ENCODE peak calls at places on chromosome 20, in seven cellular contexts. One of them, this sample, is unnamed.

GRCh38 chr20:21781446-21782075 is 76.1 kb downstream of the PAX1 start:
- DNase-seq in PC-9: no peak
- DNase-seq in T-cell: no peak
- DNase-seq in activated CD4-positive, alpha-beta T cell treated with anti-CD3 and anti-CD28 coated beads for 48 hours: no peak
- DNase-seq in SHP77 treated with DMSO at 0.1 percent for 48 hours: peak; percentile 85
- DNase-seq in HTR-8/SVneo: no peak
- DNase-seq in brain microvascular endothelial cell: no peak
- DNase-seq in this sample: no peak

GRCh38 chr20:57990396-57990987 is 238.0 kb downstream of the ANKRD60 start:
- DNase-seq in activated CD4-positive, alpha-beta T cell treated with anti-CD3 and anti-CD28 coated beads for 48 hours: no peak
- DNase-seq in HTR-8/SVneo: peak; percentile 71
- DNase-seq in SHP77 treated with DMSO at 0.1 percent for 48 hours: no peak
- DNase-seq in T-cell: no peak
- DNase-seq in brain microvascular endothelial cell: no peak
- DNase-seq in PC-9: no peak
- DNase-seq in this sample: peak; percentile 5

GRCh38 chr20:11799131-11799800 is 118.4 kb upstream of the BTBD3 start:
- DNase-seq in T-cell: no peak
- DNase-seq in HTR-8/SVneo: no peak
- DNase-seq in PC-9: peak; percentile 48
- DNase-seq in SHP77 treated with DMSO at 0.1 percent for 48 hours: no peak
- DNase-seq in brain microvascular endothelial cell: no peak
- DNase-seq in activated CD4-positive, alpha-beta T cell treated with anti-CD3 and anti-CD28 coated beads for 48 hours: no peak
- DNase-seq in this sample: no peak

GRCh38 chr20:20551409-20551808 is 161.0 kb downstream of the RALGAPA2 start:
- DNase-seq in PC-9: no peak
- DNase-seq in SHP77 treated with DMSO at 0.1 percent for 48 hours: peak; percentile 32
- DNase-seq in HTR-8/SVneo: no peak
- DNase-seq in T-cell: no peak
- DNase-seq in brain microvascular endothelial cell: no peak
- DNase-seq in activated CD4-positive, alpha-beta T cell treated with anti-CD3 and anti-CD28 coated beads for 48 hours: no peak
- DNase-seq in this sample: no peak

GRCh38 chr20:58084566-58084965 is 143.9 kb downstream of the ANKRD60 start:
- DNase-seq in activated CD4-positive, alpha-beta T cell treated with anti-CD3 and anti-CD28 coated beads for 48 hours: no peak
- DNase-seq in HTR-8/SVneo: no peak
- DNase-seq in PC-9: no peak
- DNase-seq in brain microvascular endothelial cell: no peak
- DNase-seq in SHP77 treated with DMSO at 0.1 percent for 48 hours: no peak
- DNase-seq in T-cell: no peak
- DNase-seq in this sample: no peak

GRCh38 chr20:63856111-63856511 is 5.2 kb upstream of the ABHD16B start:
- DNase-seq in T-cell: no peak
- DNase-seq in brain microvascular endothelial cell: no peak
- DNase-seq in HTR-8/SVneo: no peak
- DNase-seq in PC-9: no peak
- DNase-seq in SHP77 treated with DMSO at 0.1 percent for 48 hours: no peak
- DNase-seq in activated CD4-positive, alpha-beta T cell treated with anti-CD3 and anti-CD28 coated beads for 48 hours: no peak
- DNase-seq in this sample: no peak

GRCh38 chr20:25025091-25025861 is 32.7 kb downstream of the ACSS1 start:
- DNase-seq in activated CD4-positive, alpha-beta T cell treated with anti-CD3 and anti-CD28 coated beads for 48 hours: no peak
- DNase-seq in T-cell: no peak
- DNase-seq in SHP77 treated with DMSO at 0.1 percent for 48 hours: no peak
- DNase-seq in brain microvascular endothelial cell: no peak
- DNase-seq in PC-9: no peak
- DNase-seq in HTR-8/SVneo: no peak
- DNase-seq in this sample: no peak

GRCh38 chr20:50730765-50731054 is 670 bp upstream of the PARD6B start:
- DNase-seq in brain microvascular endothelial cell: no peak
- DNase-seq in SHP77 treated with DMSO at 0.1 percent for 48 hours: no peak
- DNase-seq in T-cell: no peak
- DNase-seq in HTR-8/SVneo: no peak
- DNase-seq in PC-9: no peak
- DNase-seq in activated CD4-positive, alpha-beta T cell treated with anti-CD3 and anti-CD28 coated beads for 48 hours: no peak
- DNase-seq in this sample: no peak

GRCh38 chr20:48826064-48826463 is 1.7 kb downstream of the PREX1 start:
- DNase-seq in SHP77 treated with DMSO at 0.1 percent for 48 hours: no peak
- DNase-seq in T-cell: no peak
- DNase-seq in activated CD4-positive, alpha-beta T cell treated with anti-CD3 and anti-CD28 coated beads for 48 hours: no peak
- DNase-seq in brain microvascular endothelial cell: no peak
- DNase-seq in PC-9: no peak
- DNase-seq in HTR-8/SVneo: no peak
- DNase-seq in this sample: no peak

GRCh38 chr20:7180261-7181045 is 413.0 kb downstream of the BMP2 start:
- DNase-seq in SHP77 treated with DMSO at 0.1 percent for 48 hours: no peak
- DNase-seq in brain microvascular endothelial cell: no peak
- DNase-seq in T-cell: no peak
- DNase-seq in HTR-8/SVneo: no peak
- DNase-seq in PC-9: no peak
- DNase-seq in activated CD4-positive, alpha-beta T cell treated with anti-CD3 and anti-CD28 coated beads for 48 hours: no peak
- DNase-seq in this sample: peak; percentile 22

GRCh38 chr20:35395728-35396127 is 16.0 kb downstream of the UQCC1 start:
- DNase-seq in PC-9: no peak
- DNase-seq in SHP77 treated with DMSO at 0.1 percent for 48 hours: no peak
- DNase-seq in HTR-8/SVneo: no peak
- DNase-seq in brain microvascular endothelial cell: peak; percentile 79
- DNase-seq in activated CD4-positive, alpha-beta T cell treated with anti-CD3 and anti-CD28 coated beads for 48 hours: no peak
- DNase-seq in T-cell: no peak
- DNase-seq in this sample: peak; percentile 84

GRCh38 chr20:11378252-11378651 is 539.4 kb upstream of the BTBD3 start:
- DNase-seq in HTR-8/SVneo: no peak
- DNase-seq in brain microvascular endothelial cell: no peak
- DNase-seq in PC-9: no peak
- DNase-seq in T-cell: no peak
- DNase-seq in SHP77 treated with DMSO at 0.1 percent for 48 hours: no peak
- DNase-seq in activated CD4-positive, alpha-beta T cell treated with anti-CD3 and anti-CD28 coated beads for 48 hours: no peak
- DNase-seq in this sample: no peak

GRCh38 chr20:4508773-4509172 is 212.9 kb upstream of the PRND start:
- DNase-seq in SHP77 treated with DMSO at 0.1 percent for 48 hours: no peak
- DNase-seq in activated CD4-positive, alpha-beta T cell treated with anti-CD3 and anti-CD28 coated beads for 48 hours: no peak
- DNase-seq in brain microvascular endothelial cell: no peak
- DNase-seq in T-cell: no peak
- DNase-seq in PC-9: no peak
- DNase-seq in HTR-8/SVneo: no peak
- DNase-seq in this sample: no peak

GRCh38 chr20:13554706-13555105 is 84.0 kb downstream of the TASP1 start:
- DNase-seq in SHP77 treated with DMSO at 0.1 percent for 48 hours: no peak
- DNase-seq in T-cell: no peak
- DNase-seq in activated CD4-positive, alpha-beta T cell treated with anti-CD3 and anti-CD28 coated beads for 48 hours: no peak
- DNase-seq in HTR-8/SVneo: no peak
- DNase-seq in brain microvascular endothelial cell: peak; percentile 5
- DNase-seq in PC-9: no peak
- DNase-seq in this sample: peak; percentile 11